ENCODE peak calls at places on chromosomes 3 and 15, in six cellular contexts. X is breast epithelium; Y is GM12878; Z is CD4-positive, CD25-positive, alpha-beta regulatory T cell; F is uterus; T is IMR-90. U is an unnamed sample.

GRCh38 chr3:42508562-42508961 is 6.1 kb downstream of the VIPR1 start:
- DNase-seq in F (no peak), Y (no peak), X (no peak), Z (no peak), T (no peak), U (no peak)

GRCh38 chr3:66499881-66500574 is 794 bp downstream of the LRIG1 start:
- DNase-seq in T (peak; percentile 43), F (peak; percentile 35), Z (peak; percentile 23), Y (no peak), X (no peak), U (peak; percentile 24)

GRCh38 chr15:77354064-77354463 is 65.8 kb downstream of the PEAK1 start:
- DNase-seq in F (no peak), Z (no peak), X (no peak), T (no peak), Y (no peak), U (no peak)

GRCh38 chr3:153026026-153026425 is 136.0 kb upstream of the RAP2B start:
- DNase-seq in T (peak; percentile 52), F (no peak), Y (no peak), X (no peak), Z (no peak), U (no peak)

GRCh38 chr15:78637776-78638435 is 3.1 kb downstream of the CHRNB4 start:
- DNase-seq in T (no peak), Y (no peak), F (no peak), Z (no peak), X (no peak), U (no peak)

GRCh38 chr3:99638244-99638948 is at the start of gene COL8A1:
- DNase-seq in Y (no peak), X (peak; percentile 36), F (peak; percentile 61), Z (no peak), T (peak; percentile 77), U (no peak)

GRCh38 chr15:62068071-62068786 is 1.5 kb downstream of the C2CD4A start:
- DNase-seq in Y (no peak), X (no peak), Z (peak; percentile 7), F (peak; percentile 39), T (no peak), U (no peak)

GRCh38 chr3:39232859-39233258 is 40.5 kb upstream of the XIRP1 start:
- DNase-seq in T (no peak), X (no peak), F (no peak), Z (no peak), Y (no peak), U (no peak)

GRCh38 chr3:48427630-48427962 is 2.3 kb downstream of the PLXNB1 start:
- DNase-seq in Y (no peak), F (no peak), X (no peak), Z (no peak), T (no peak), U (no peak)

GRCh38 chr3:48505146-48505545 is 1.2 kb upstream of the SHISA5 start:
- DNase-seq in T (no peak), F (peak; percentile 26), Z (no peak), X (no peak), Y (no peak), U (no peak)

GRCh38 chr3:156705761-156706631 is 31.6 kb downstream of the TIPARP start:
- DNase-seq in T (peak; percentile 44), Z (no peak), Y (no peak), F (no peak), X (no peak), U (no peak)

GRCh38 chr3:62710761-62711160 is 164.5 kb downstream of the CADPS start:
- DNase-seq in X (no peak), T (no peak), Y (no peak), Z (no peak), F (no peak), U (no peak)

GRCh38 chr15:32067115-32067514 is 36.8 kb downstream of the CHRNA7 start:
- DNase-seq in X (no peak), Y (no peak), Z (no peak), F (no peak), T (no peak), U (no peak)

GRCh38 chr15:40857601-40858351 is 13.9 kb downstream of the SPINT1 start:
- DNase-seq in T (peak; percentile 48), Y (no peak), X (peak; percentile 84), F (peak; percentile 76), Z (peak; percentile 59), U (peak; percentile 66)

GRCh38 chr3:193744048-193744821 is 151.2 kb downstream of the OPA1 start:
- DNase-seq in X (no peak), T (no peak), F (no peak), Y (peak; percentile 27), Z (no peak), U (no peak)

GRCh38 chr15:32718822-32719716 is 1.3 kb downstream of the GREM1 start:
- DNase-seq in Z (no peak), Y (no peak), X (no peak), T (no peak), F (no peak), U (no peak)

GRCh38 chr15:77097921-77098320 is 27.0 kb upstream of the TSPAN3 start:
- DNase-seq in Z (no peak), Y (no peak), F (no peak), T (no peak), X (no peak), U (no peak)

GRCh38 chr3:21447471-21448205 is 303.4 kb downstream of the ZNF385D start:
- DNase-seq in F (no peak), Y (no peak), X (no peak), Z (no peak), T (peak; percentile 52), U (no peak)

DNA sequence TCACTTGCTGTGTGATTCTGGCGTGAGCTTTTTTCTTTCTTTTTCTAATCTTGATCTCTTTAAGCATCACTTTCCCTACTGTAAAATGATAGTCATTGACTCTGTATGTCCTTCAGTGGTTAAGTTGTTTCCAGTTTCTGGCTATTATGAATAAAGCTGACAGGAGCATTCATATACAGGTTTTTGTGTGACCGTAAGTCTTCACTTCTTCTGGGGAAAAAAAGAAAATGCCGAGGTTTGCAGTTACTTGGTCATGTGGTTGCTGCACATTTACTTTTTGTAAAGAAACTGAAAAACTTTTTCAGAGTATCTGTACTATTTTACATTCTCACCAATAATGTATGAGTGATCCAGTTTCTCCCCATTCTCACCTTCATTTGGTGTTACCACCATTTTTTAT is 247.4 kb upstream of the RBMS3 start:
- DNase-seq in X (no peak), T (no peak), Z (no peak), F (no peak), Y (no peak), U (no peak)
- H3K4me3 ChIP-seq in X (no peak overlapping the region), T (no peak overlapping the region), Z (no peak overlapping the region), F (no peak overlapping the region), Y (no peak overlapping the region), U (no peak overlapping the region)

GRCh38 chr15:45114076-45114750 is at the start of the genes DUOX2 and DUOXA2:
- DNase-seq in X (no peak), F (no peak), Y (no peak), Z (no peak), T (no peak), U (no peak)

GRCh38 chr15:45112143-45112591 is 1.8 kb downstream of the DUOX2 start:
- DNase-seq in X (no peak), Y (no peak), F (no peak), T (no peak), Z (no peak), U (no peak)

GRCh38 chr15:45112592-45113379 is 1.2 kb downstream of the DUOX2 start:
- DNase-seq in Z (no peak), F (no peak), Y (no peak), T (no peak), X (no peak), U (no peak)

GRCh38 chr15:45114751-45115085 is 592 bp downstream of the DUOXA2 start:
- DNase-seq in Y (no peak), Z (no peak), F (no peak), X (no peak), T (no peak), U (no peak)

DNA sequence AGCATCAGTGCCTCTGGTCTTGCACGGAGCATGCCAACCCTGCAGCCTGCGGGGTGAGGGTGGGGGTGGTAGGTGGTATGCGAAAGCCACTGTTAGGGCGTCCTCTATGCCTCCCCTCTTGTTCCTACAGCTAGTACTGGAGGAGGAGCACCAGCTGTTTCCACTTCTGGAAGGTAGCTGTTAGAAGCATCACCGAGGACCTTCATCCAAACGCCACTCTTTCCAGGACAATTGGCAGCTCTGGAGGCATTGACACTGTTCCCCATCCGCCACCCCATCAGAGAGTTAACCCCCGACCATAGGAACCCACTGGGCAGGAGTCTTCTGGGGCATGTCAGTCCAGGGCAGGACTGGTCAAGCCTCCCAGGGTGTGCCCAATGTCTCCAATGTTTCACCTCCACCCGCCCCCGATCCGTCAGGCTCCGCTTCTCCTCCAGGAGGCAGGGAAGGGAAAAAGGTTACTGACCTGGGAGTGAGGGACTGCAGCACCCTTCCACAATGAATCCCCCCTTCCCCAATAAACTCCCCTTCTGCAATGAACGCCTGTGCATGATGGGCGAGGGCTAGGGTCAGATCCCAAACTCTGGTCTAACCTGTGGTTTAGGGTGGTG is 487 bp downstream of the DUOX2 start:
- DNase-seq in T (no peak), F (no peak), Y (no peak), Z (no peak), X (no peak), U (no peak)
- H3K27me3 ChIP-seq in T (peaks cover 82% of the 10 kb centered on the region), F (peaks cover 40% of the 10 kb centered on the region), Y (peaks cover 39% of the 10 kb centered on the region), Z (peaks cover 25% of the 10 kb centered on the region), X (peaks cover 86% of the 10 kb centered on the region), U (peaks cover 63% of the 10 kb centered on the region)

GRCh38 chr3:58342676-58343075 is 10.0 kb downstream of the PXK start:
- DNase-seq in Z (no peak), T (no peak), F (no peak), Y (no peak), X (no peak), U (no peak)

GRCh38 chr3:58341376-58341775 is 8.7 kb downstream of the PXK start:
- DNase-seq in F (no peak), Y (no peak), X (no peak), Z (no peak), T (peak; percentile 54), U (no peak)

GRCh38 chr3:58337190-58337589 is 4.5 kb downstream of the PXK start:
- DNase-seq in F (no peak), Z (no peak), T (no peak), Y (no peak), X (no peak), U (no peak)

GRCh38 chr3:58336135-58336882 is 3.6 kb downstream of the PXK start:
- DNase-seq in Z (no peak), F (no peak), T (peak; percentile 89), X (no peak), Y (no peak), U (no peak)

DNA sequence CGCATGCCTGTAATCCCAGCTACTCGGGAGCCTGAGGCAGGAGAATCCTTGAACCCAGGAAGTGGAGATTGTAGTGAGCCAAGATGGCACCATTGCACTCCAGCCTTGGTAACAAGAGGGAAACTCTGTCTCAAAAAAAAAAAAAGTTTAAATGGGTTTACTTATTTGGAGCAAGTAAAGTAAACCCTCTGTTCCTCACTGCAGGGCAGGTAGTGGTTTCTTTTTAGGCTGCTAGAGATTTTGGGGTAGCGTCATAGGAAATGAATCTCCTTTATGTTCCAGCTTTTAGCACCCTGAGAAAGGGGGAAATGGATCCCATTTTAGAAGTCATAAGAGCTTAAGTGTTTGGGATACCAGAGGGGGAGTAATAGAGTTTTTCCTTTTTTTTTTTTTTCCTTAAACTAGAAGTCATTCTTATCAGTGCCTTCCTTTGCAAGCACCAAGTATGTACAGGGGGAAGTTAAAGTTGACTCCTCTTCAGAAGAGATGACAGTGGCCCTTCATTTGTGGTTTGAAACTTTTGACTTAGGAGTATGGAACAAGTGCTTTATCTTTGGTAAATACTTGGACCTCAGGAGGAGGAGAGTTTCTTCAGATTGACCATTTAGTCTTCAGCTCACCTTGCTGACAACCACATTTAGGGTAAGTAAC is 8.0 kb downstream of the PXK start:
- DNase-seq in X (no peak), Y (no peak), Z (no peak), T (no peak), F (no peak), U (no peak)
- H3K27ac ChIP-seq in X (no peak overlapping the region), Y (no peak overlapping the region), Z (no peak overlapping the region), T (peak overlapping the region; percentile 53), F (no peak overlapping the region), U (no peak overlapping the region)

GRCh38 chr3:16663852-16664712 is 58.9 kb upstream of the DAZL start:
- DNase-seq in T (no peak), X (no peak), F (no peak), Y (no peak), Z (no peak), U (no peak)
- H3K4me3 ChIP-seq in T (no peak overlapping the region), X (no peak overlapping the region), F (no peak overlapping the region), Y (no peak overlapping the region), Z (no peak overlapping the region), U (no peak overlapping the region)

U was measured in CD8-positive, alpha-beta memory T cell.